ENCODE peak calls at places on chromosomes 2 and 18, in six cellular contexts. R is ACHN, B is left cardiac atrium, G is NCI-H460, Y is fibroblast of pulmonary artery, W is ELF-1. I is an unnamed sample.

GRCh38 chr2:167340322-167340721 is 452.0 kb downstream of the XIRP2 start:
- DNase-seq in R (no peak), B (no peak), G (no peak), Y (no peak), W (no peak), I (no peak)

GRCh38 chr2:40318931-40319330 is 133.0 kb downstream of the SLC8A1 start:
- DNase-seq in R (no peak), B (no peak), G (no peak), Y (no peak), W (no peak), I (no peak)

GRCh38 chr2:114010001-114010400 is 120.1 kb downstream of the ACTR3 start:
- DNase-seq in R (no peak), B (no peak), G (no peak), Y (no peak), W (no peak), I (no peak)

GRCh38 chr2:205732314-205732713 is 50.0 kb downstream of the NRP2 start:
- DNase-seq in R (no peak), B (no peak), G (no peak), Y (no peak), W (no peak), I (no peak)

GRCh38 chr2:175755169-175755568 is 246.9 kb downstream of the LNPK start:
- DNase-seq in R (no peak), B (no peak), G (no peak), Y (no peak), W (no peak), I (no peak)

GRCh38 chr2:149348291-149348690 is 17.9 kb downstream of the LYPD6 start:
- DNase-seq in R (no peak), B (no peak), G (no peak), Y (no peak), W (peak; percentile 9), I (no peak)

GRCh38 chr2:130836501-130837174 is at the start of gene ARHGEF4:
- DNase-seq in R (peak; percentile 23), B (no peak), G (peak; percentile 31), Y (peak; percentile 18), W (peak; percentile 71), I (no peak)

GRCh38 chr2:197889041-197889440 is 84.6 kb downstream of the PLCL1 start:
- DNase-seq in R (no peak), B (no peak), G (peak; percentile 80), Y (peak; percentile 75), W (peak; percentile 34), I (no peak)

GRCh38 chr2:8436585-8436984 is 245.3 kb upstream of the ID2 start:
- DNase-seq in R (no peak), B (no peak), G (no peak), Y (no peak), W (no peak), I (no peak)

GRCh38 chr2:205047273-205047839 is 502.1 kb downstream of the PARD3B start:
- DNase-seq in R (no peak), B (no peak), G (no peak), Y (no peak), W (peak; percentile 84), I (no peak)

GRCh38 chr2:65605427-65606058 is 173.1 kb upstream of the SPRED2 start:
- DNase-seq in R (no peak), B (no peak), G (no peak), Y (no peak), W (no peak), I (no peak)

GRCh38 chr18:28793911-28794310 is 617.0 kb upstream of the CDH2 start:
- DNase-seq in R (no peak), B (no peak), G (no peak), Y (peak; percentile 47), W (no peak), I (peak; percentile 8)

GRCh38 chr2:174078275-174078674 is 113.1 kb upstream of the SP3 start:
- DNase-seq in R (peak; percentile 15), B (no peak), G (no peak), Y (peak; percentile 40), W (no peak), I (no peak)

GRCh38 chr2:65681503-65681902 is 249.1 kb upstream of the SPRED2 start:
- DNase-seq in R (no peak), B (no peak), G (no peak), Y (no peak), W (no peak), I (no peak)

GRCh38 chr2:84815146-84815545 is 65.7 kb downstream of the TRABD2A start:
- DNase-seq in R (no peak), B (no peak), G (no peak), Y (no peak), W (no peak), I (no peak)

GRCh38 chr2:46695283-46695682 is 215.9 kb downstream of the TMEM247 start:
- DNase-seq in R (no peak), B (no peak), G (no peak), Y (no peak), W (no peak), I (no peak)

GRCh38 chr2:241798631-241799521 is 10.1 kb upstream of the NEU4 start:
- DNase-seq in R (no peak), B (no peak), G (no peak), Y (no peak), W (no peak), I (no peak)

GRCh38 chr2:106094101-106094860 is 99.8 kb downstream of the UXS1 start:
- DNase-seq in R (no peak), B (no peak), G (no peak), Y (no peak), W (no peak), I (no peak)

I was measured in NCI-H2081.